ENCODE peak calls at places on chromosomes 1 and 21, in seven cellular contexts. One of them, this sample, is unnamed.

GRCh38 chr1:151989131-151989868 is 4.4 kb downstream of the S100A10 start:
- DNase-seq in stimulated activated CD4-positive, alpha-beta T cell treated with anti-CD3 and anti-CD28 coated beads, Interleukin-12 subunit alpha, Interleukin-12 subunit beta, amount 100 ng/mL, for 48 hours: peak
- DNase-seq in activated CD4-positive, alpha-beta T cell treated with anti-CD3 and anti-CD28 coated beads for 4 hours: peak
- DNase-seq in Right ventricle myocardium inferior: peak
- DNase-seq in heart left ventricle: peak
- DNase-seq in kidney glomerular epithelial cell: peak
- DNase-seq in iPS DF 6.9: no peak
- DNase-seq in this sample: peak

GRCh38 chr1:156498447-156499193 is 2.0 kb downstream of the MEF2D start:
- DNase-seq in stimulated activated CD4-positive, alpha-beta T cell treated with anti-CD3 and anti-CD28 coated beads, Interleukin-12 subunit alpha, Interleukin-12 subunit beta, amount 100 ng/mL, for 48 hours: no peak
- DNase-seq in activated CD4-positive, alpha-beta T cell treated with anti-CD3 and anti-CD28 coated beads for 4 hours: no peak
- DNase-seq in Right ventricle myocardium inferior: peak
- DNase-seq in heart left ventricle: peak
- DNase-seq in kidney glomerular epithelial cell: no peak
- DNase-seq in iPS DF 6.9: no peak
- DNase-seq in this sample: peak

GRCh38 chr1:155167166-155168104 is 5.7 kb downstream of the KRTCAP2 start:
- DNase-seq in stimulated activated CD4-positive, alpha-beta T cell treated with anti-CD3 and anti-CD28 coated beads, Interleukin-12 subunit alpha, Interleukin-12 subunit beta, amount 100 ng/mL, for 48 hours: peak
- DNase-seq in activated CD4-positive, alpha-beta T cell treated with anti-CD3 and anti-CD28 coated beads for 4 hours: peak
- DNase-seq in Right ventricle myocardium inferior: peak
- DNase-seq in heart left ventricle: peak
- DNase-seq in kidney glomerular epithelial cell: peak
- DNase-seq in iPS DF 6.9: peak
- DNase-seq in this sample: peak

GRCh38 chr21:35840197-35840799 is 220.0 kb downstream of the SETD4 start:
- DNase-seq in stimulated activated CD4-positive, alpha-beta T cell treated with anti-CD3 and anti-CD28 coated beads, Interleukin-12 subunit alpha, Interleukin-12 subunit beta, amount 100 ng/mL, for 48 hours: peak
- DNase-seq in activated CD4-positive, alpha-beta T cell treated with anti-CD3 and anti-CD28 coated beads for 4 hours: peak
- DNase-seq in Right ventricle myocardium inferior: no peak
- DNase-seq in heart left ventricle: no peak
- DNase-seq in kidney glomerular epithelial cell: peak
- DNase-seq in iPS DF 6.9: peak
- DNase-seq in this sample: peak

GRCh38 chr1:47388548-47389238 is 27.4 kb upstream of the FOXE3 start:
- DNase-seq in stimulated activated CD4-positive, alpha-beta T cell treated with anti-CD3 and anti-CD28 coated beads, Interleukin-12 subunit alpha, Interleukin-12 subunit beta, amount 100 ng/mL, for 48 hours: peak
- DNase-seq in activated CD4-positive, alpha-beta T cell treated with anti-CD3 and anti-CD28 coated beads for 4 hours: peak
- DNase-seq in Right ventricle myocardium inferior: no peak
- DNase-seq in heart left ventricle: no peak
- DNase-seq in kidney glomerular epithelial cell: peak
- DNase-seq in iPS DF 6.9: peak
- DNase-seq in this sample: peak

GRCh38 chr1:55694297-55694696 is 479.1 kb upstream of the USP24 start:
- DNase-seq in stimulated activated CD4-positive, alpha-beta T cell treated with anti-CD3 and anti-CD28 coated beads, Interleukin-12 subunit alpha, Interleukin-12 subunit beta, amount 100 ng/mL, for 48 hours: no peak
- DNase-seq in activated CD4-positive, alpha-beta T cell treated with anti-CD3 and anti-CD28 coated beads for 4 hours: no peak
- DNase-seq in Right ventricle myocardium inferior: no peak
- DNase-seq in heart left ventricle: no peak
- DNase-seq in kidney glomerular epithelial cell: no peak
- DNase-seq in iPS DF 6.9: no peak
- DNase-seq in this sample: no peak

GRCh38 chr1:30761312-30762151 is 4.0 kb upstream of the LAPTM5 start:
- DNase-seq in stimulated activated CD4-positive, alpha-beta T cell treated with anti-CD3 and anti-CD28 coated beads, Interleukin-12 subunit alpha, Interleukin-12 subunit beta, amount 100 ng/mL, for 48 hours: no peak
- DNase-seq in activated CD4-positive, alpha-beta T cell treated with anti-CD3 and anti-CD28 coated beads for 4 hours: no peak
- DNase-seq in Right ventricle myocardium inferior: no peak
- DNase-seq in heart left ventricle: no peak
- DNase-seq in kidney glomerular epithelial cell: no peak
- DNase-seq in iPS DF 6.9: no peak
- DNase-seq in this sample: no peak

GRCh38 chr1:41716188-41717130 is 202.3 kb downstream of the HIVEP3 start:
- DNase-seq in stimulated activated CD4-positive, alpha-beta T cell treated with anti-CD3 and anti-CD28 coated beads, Interleukin-12 subunit alpha, Interleukin-12 subunit beta, amount 100 ng/mL, for 48 hours: no peak
- DNase-seq in activated CD4-positive, alpha-beta T cell treated with anti-CD3 and anti-CD28 coated beads for 4 hours: no peak
- DNase-seq in Right ventricle myocardium inferior: no peak
- DNase-seq in heart left ventricle: no peak
- DNase-seq in kidney glomerular epithelial cell: no peak
- DNase-seq in iPS DF 6.9: no peak
- DNase-seq in this sample: no peak

GRCh38 chr1:108889706-108890105 is 12.9 kb downstream of the GPSM2 start:
- DNase-seq in stimulated activated CD4-positive, alpha-beta T cell treated with anti-CD3 and anti-CD28 coated beads, Interleukin-12 subunit alpha, Interleukin-12 subunit beta, amount 100 ng/mL, for 48 hours: no peak
- DNase-seq in activated CD4-positive, alpha-beta T cell treated with anti-CD3 and anti-CD28 coated beads for 4 hours: no peak
- DNase-seq in Right ventricle myocardium inferior: no peak
- DNase-seq in heart left ventricle: no peak
- DNase-seq in kidney glomerular epithelial cell: no peak
- DNase-seq in iPS DF 6.9: no peak
- DNase-seq in this sample: no peak

GRCh38 chr21:26964379-26964778 is 2.5 kb downstream of the ADAMTS5 start:
- DNase-seq in stimulated activated CD4-positive, alpha-beta T cell treated with anti-CD3 and anti-CD28 coated beads, Interleukin-12 subunit alpha, Interleukin-12 subunit beta, amount 100 ng/mL, for 48 hours: no peak
- DNase-seq in activated CD4-positive, alpha-beta T cell treated with anti-CD3 and anti-CD28 coated beads for 4 hours: no peak
- DNase-seq in Right ventricle myocardium inferior: peak
- DNase-seq in heart left ventricle: peak
- DNase-seq in kidney glomerular epithelial cell: peak
- DNase-seq in iPS DF 6.9: no peak
- DNase-seq in this sample: peak

GRCh38 chr1:165075725-165076370 is 280.7 kb downstream of the LMX1A start:
- DNase-seq in stimulated activated CD4-positive, alpha-beta T cell treated with anti-CD3 and anti-CD28 coated beads, Interleukin-12 subunit alpha, Interleukin-12 subunit beta, amount 100 ng/mL, for 48 hours: no peak
- DNase-seq in activated CD4-positive, alpha-beta T cell treated with anti-CD3 and anti-CD28 coated beads for 4 hours: no peak
- DNase-seq in Right ventricle myocardium inferior: no peak
- DNase-seq in heart left ventricle: no peak
- DNase-seq in kidney glomerular epithelial cell: peak
- DNase-seq in iPS DF 6.9: no peak
- DNase-seq in this sample: no peak

GRCh38 chr1:207867136-207868081 is 43.5 kb downstream of the CD34 start:
- DNase-seq in stimulated activated CD4-positive, alpha-beta T cell treated with anti-CD3 and anti-CD28 coated beads, Interleukin-12 subunit alpha, Interleukin-12 subunit beta, amount 100 ng/mL, for 48 hours: no peak
- DNase-seq in activated CD4-positive, alpha-beta T cell treated with anti-CD3 and anti-CD28 coated beads for 4 hours: no peak
- DNase-seq in Right ventricle myocardium inferior: peak
- DNase-seq in heart left ventricle: peak
- DNase-seq in kidney glomerular epithelial cell: no peak
- DNase-seq in iPS DF 6.9: no peak
- DNase-seq in this sample: peak

GRCh38 chr1:209686319-209686718 is 11.1 kb downstream of the G0S2 start:
- DNase-seq in stimulated activated CD4-positive, alpha-beta T cell treated with anti-CD3 and anti-CD28 coated beads, Interleukin-12 subunit alpha, Interleukin-12 subunit beta, amount 100 ng/mL, for 48 hours: no peak
- DNase-seq in activated CD4-positive, alpha-beta T cell treated with anti-CD3 and anti-CD28 coated beads for 4 hours: no peak
- DNase-seq in Right ventricle myocardium inferior: no peak
- DNase-seq in heart left ventricle: no peak
- DNase-seq in kidney glomerular epithelial cell: no peak
- DNase-seq in iPS DF 6.9: no peak
- DNase-seq in this sample: no peak

GRCh38 chr1:8985915-8986813 is 40.1 kb downstream of the SLC2A7 start:
- DNase-seq in stimulated activated CD4-positive, alpha-beta T cell treated with anti-CD3 and anti-CD28 coated beads, Interleukin-12 subunit alpha, Interleukin-12 subunit beta, amount 100 ng/mL, for 48 hours: no peak
- DNase-seq in activated CD4-positive, alpha-beta T cell treated with anti-CD3 and anti-CD28 coated beads for 4 hours: no peak
- DNase-seq in Right ventricle myocardium inferior: peak
- DNase-seq in heart left ventricle: peak
- DNase-seq in kidney glomerular epithelial cell: peak
- DNase-seq in iPS DF 6.9: no peak
- DNase-seq in this sample: peak

GRCh38 chr1:182251561-182251960 is 140.0 kb downstream of the GLUL start:
- DNase-seq in stimulated activated CD4-positive, alpha-beta T cell treated with anti-CD3 and anti-CD28 coated beads, Interleukin-12 subunit alpha, Interleukin-12 subunit beta, amount 100 ng/mL, for 48 hours: no peak
- DNase-seq in activated CD4-positive, alpha-beta T cell treated with anti-CD3 and anti-CD28 coated beads for 4 hours: no peak
- DNase-seq in Right ventricle myocardium inferior: no peak
- DNase-seq in heart left ventricle: no peak
- DNase-seq in kidney glomerular epithelial cell: no peak
- DNase-seq in iPS DF 6.9: no peak
- DNase-seq in this sample: no peak

GRCh38 chr1:30719406-30720270 is 3.7 kb downstream of the MATN1 start:
- DNase-seq in stimulated activated CD4-positive, alpha-beta T cell treated with anti-CD3 and anti-CD28 coated beads, Interleukin-12 subunit alpha, Interleukin-12 subunit beta, amount 100 ng/mL, for 48 hours: no peak
- DNase-seq in activated CD4-positive, alpha-beta T cell treated with anti-CD3 and anti-CD28 coated beads for 4 hours: no peak
- DNase-seq in Right ventricle myocardium inferior: no peak
- DNase-seq in heart left ventricle: peak
- DNase-seq in kidney glomerular epithelial cell: no peak
- DNase-seq in iPS DF 6.9: peak
- DNase-seq in this sample: no peak